ENCODE peak calls at places on chromosomes 11 and 22, in five cellular contexts. A, D, U, I and V are unnamed samples.

GRCh38 chr11:120337896-120338840 is 2.0 kb downstream of the ARHGEF12 start:
- DNase-seq in D (peak; percentile 32), U (no peak), I (peak; percentile 51), A (no peak), V (peak; percentile 40)

GRCh38 chr11:13098890-13099289 is 89.8 kb downstream of the RASSF10 start:
- DNase-seq in I (no peak), U (no peak), A (no peak), D (no peak), V (no peak)

GRCh38 chr11:60768202-60768601 is 11.5 kb downstream of the MS4A15 start:
- DNase-seq in I (no peak), A (no peak), U (no peak), D (no peak), V (no peak)

GRCh38 chr22:22392131-22392530 is 116.4 kb downstream of the ZNF280B start:
- DNase-seq in D (no peak), I (no peak), U (no peak), A (no peak), V (no peak)

GRCh38 chr11:132187814-132188213 is 817.4 kb downstream of the NTM start:
- DNase-seq in D (peak; percentile 17), A (peak; percentile 42), U (no peak), I (no peak), V (peak; percentile 6)

GRCh38 chr11:70271635-70271953 is 1.1 kb downstream of the PPFIA1 start:
- DNase-seq in A (no peak), I (no peak), U (no peak), D (no peak), V (no peak)

GRCh38 chr11:132080121-132080520 is 709.7 kb downstream of the NTM start:
- DNase-seq in A (no peak), I (no peak), U (no peak), D (no peak), V (no peak)

GRCh38 chr22:26602127-26602526 is 12.2 kb upstream of the TPST2 start:
- DNase-seq in U (no peak), D (no peak), A (no peak), I (no peak), V (no peak)

GRCh38 chr22:19394274-19395050 is 37.1 kb downstream of the HIRA start:
- DNase-seq in U (no peak), I (no peak), A (no peak), D (no peak), V (no peak)

GRCh38 chr11:92536895-92537294 is 312.3 kb downstream of the FAT3 start:
- DNase-seq in U (no peak), D (no peak), A (no peak), I (no peak), V (no peak)

GRCh38 chr11:45248501-45249011 is 37.6 kb downstream of the SYT13 start:
- DNase-seq in A (no peak), D (no peak), U (no peak), I (no peak), V (no peak)

GRCh38 chr22:30306629-30307016 is 17.3 kb upstream of the CASTOR1 start:
- DNase-seq in D (no peak), I (no peak), A (no peak), U (no peak), V (no peak)

GRCh38 chr11:129930743-129931142 is 35.4 kb upstream of the NFRKB start:
- DNase-seq in I (no peak), D (no peak), A (no peak), U (no peak), V (no peak)

GRCh38 chr11:113519989-113520613 is 44.9 kb upstream of the DRD2 start:
- DNase-seq in I (no peak), D (no peak), A (no peak), U (no peak), V (no peak)

GRCh38 chr11:36750349-36750748 is 152.3 kb upstream of the RAG2 start:
- DNase-seq in U (no peak), A (no peak), I (no peak), D (no peak), V (no peak)

GRCh38 chr22:32103648-32104326 is 55.3 kb downstream of the C22orf42 start:
- DNase-seq in U (no peak), I (peak; percentile 22), A (no peak), D (no peak), V (peak; percentile 21)

GRCh38 chr22:20866716-20867115 is 7.9 kb downstream of the SNAP29 start:
- DNase-seq in A (no peak), U (no peak), I (no peak), D (no peak), V (no peak)

GRCh38 chr11:45163956-45164575 is 17.6 kb downstream of the PRDM11 start:
- DNase-seq in A (peak; percentile 41), D (peak; percentile 25), U (no peak), I (no peak), V (no peak)

GRCh38 chr11:122069946-122070345 is 46.1 kb downstream of the BLID start:
- DNase-seq in D (peak; percentile 91), I (peak; percentile 92), A (peak; percentile 91), U (peak; percentile 57), V (peak; percentile 87)

GRCh38 chr11:14891143-14892035 is 642 bp downstream of the CYP2R1 start:
- DNase-seq in U (peak; percentile 92), I (peak; percentile 89), D (peak; percentile 92), A (peak; percentile 81), V (peak; percentile 91)

GRCh38 chr11:9972917-9973504 is 309.1 kb downstream of the SWAP70 start:
- DNase-seq in I (peak; percentile 75), U (no peak), A (no peak), D (peak; percentile 74), V (peak; percentile 85)

GRCh38 chr11:113006916-113007445 is 45.8 kb downstream of the NCAM1 start:
- DNase-seq in D (no peak), U (no peak), A (peak; percentile 22), I (no peak), V (peak; percentile 19)

GRCh38 chr22:30045001-30045887 is 35.0 kb upstream of the HORMAD2 start:
- DNase-seq in D (no peak), A (no peak), U (no peak), I (no peak), V (no peak)

GRCh38 chr22:40485813-40486610 is 115.6 kb downstream of the SGSM3 start:
- DNase-seq in I (peak; percentile 48), A (peak; percentile 79), D (peak; percentile 63), U (peak; percentile 80), V (peak; percentile 44)

GRCh38 chr11:45141631-45142030 is 4.8 kb upstream of the PRDM11 start:
- DNase-seq in D (no peak), A (no peak), I (no peak), U (no peak), V (no peak)

GRCh38 chr11:30392221-30392784 is 69.4 kb downstream of the ARL14EP start:
- DNase-seq in I (peak; percentile 0), U (no peak), A (no peak), D (peak; percentile 0), V (peak; percentile 1)

GRCh38 chr11:27673979-27674663 is 26.1 kb downstream of the BDNF start:
- DNase-seq in A (no peak), I (no peak), D (no peak), U (no peak), V (no peak)

GRCh38 chr11:79544324-79544723 is 103.5 kb upstream of the TENM4 start:
- DNase-seq in I (no peak), D (no peak), U (no peak), A (no peak), V (no peak)

GRCh38 chr11:12137005-12137690 is 26.8 kb downstream of the MICAL2 start:
- DNase-seq in D (no peak), A (no peak), U (no peak), I (no peak), V (no peak)

GRCh38 chr11:88552377-88553029 is 215.0 kb upstream of the CTSC start:
- DNase-seq in D (no peak), I (peak; percentile 43), U (no peak), A (no peak), V (peak; percentile 66)

GRCh38 chr11:79393362-79394043 is 47.3 kb downstream of the TENM4 start:
- DNase-seq in U (no peak), D (no peak), I (no peak), A (no peak), V (no peak)

GRCh38 chr11:17165247-17165890 is 42.4 kb downstream of the PIK3C2A start:
- DNase-seq in I (no peak), A (no peak), U (no peak), D (no peak), V (no peak)
- H3K4me3 ChIP-seq in I (no peak overlapping the region), A (no peak overlapping the region), U (no peak overlapping the region), D (no peak overlapping the region), V (no peak overlapping the region)

GRCh38 chr11:819129-819931 is 616 bp downstream of the PNPLA2 start:
- DNase-seq in D (peak; percentile 83), I (peak; percentile 80), U (peak; percentile 96), A (peak; percentile 47), V (peak; percentile 85)
- TF ChIP-seq CTCF in D (no peak), I (no peak), U (peak; percentile 15), A (no peak), V (no peak)

GRCh38 chr11:128343134-128343514 is 244.2 kb downstream of the ETS1 start:
- DNase-seq in A (no peak), U (no peak), D (no peak), I (no peak), V (no peak)

GRCh38 chr11:128342511-128343133 is 244.7 kb downstream of the ETS1 start:
- DNase-seq in U (peak; percentile 76), D (peak; percentile 76), A (peak; percentile 70), I (peak; percentile 40), V (peak; percentile 91)

GRCh38 chr11:128339721-128340271 is 247.6 kb downstream of the ETS1 start:
- DNase-seq in A (no peak), U (no peak), D (no peak), I (no peak), V (no peak)

GRCh38 chr11:128341767-128342318 is 245.5 kb downstream of the ETS1 start:
- DNase-seq in A (no peak), I (no peak), D (no peak), U (no peak), V (no peak)

DNA sequence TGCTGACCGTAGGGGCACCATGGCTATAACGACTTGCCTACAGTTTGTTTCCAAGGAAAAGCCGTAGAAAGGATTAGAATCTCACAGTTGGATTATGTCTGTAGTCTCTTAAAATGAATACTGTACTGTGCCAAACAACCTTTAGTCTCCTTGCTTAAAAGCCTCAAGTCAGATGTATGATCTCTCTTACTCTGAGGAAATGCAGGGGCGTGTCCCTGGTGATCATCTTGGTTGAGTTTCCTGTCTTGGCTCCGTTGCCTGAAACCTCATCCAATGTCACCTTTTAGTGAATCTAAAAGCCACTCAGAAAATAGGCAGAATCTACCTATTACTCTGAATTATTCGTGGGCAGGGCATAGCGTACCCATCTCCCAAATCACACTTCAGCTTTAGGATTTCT is 246.1 kb downstream of the ETS1 start:
- DNase-seq in I (no peak), U (no peak), A (no peak), D (no peak), V (no peak)
- H3K4me3 ChIP-seq in I (no peak overlapping the region), U (no peak overlapping the region), A (no peak overlapping the region), D (no peak overlapping the region), V (no peak overlapping the region)

DNA sequence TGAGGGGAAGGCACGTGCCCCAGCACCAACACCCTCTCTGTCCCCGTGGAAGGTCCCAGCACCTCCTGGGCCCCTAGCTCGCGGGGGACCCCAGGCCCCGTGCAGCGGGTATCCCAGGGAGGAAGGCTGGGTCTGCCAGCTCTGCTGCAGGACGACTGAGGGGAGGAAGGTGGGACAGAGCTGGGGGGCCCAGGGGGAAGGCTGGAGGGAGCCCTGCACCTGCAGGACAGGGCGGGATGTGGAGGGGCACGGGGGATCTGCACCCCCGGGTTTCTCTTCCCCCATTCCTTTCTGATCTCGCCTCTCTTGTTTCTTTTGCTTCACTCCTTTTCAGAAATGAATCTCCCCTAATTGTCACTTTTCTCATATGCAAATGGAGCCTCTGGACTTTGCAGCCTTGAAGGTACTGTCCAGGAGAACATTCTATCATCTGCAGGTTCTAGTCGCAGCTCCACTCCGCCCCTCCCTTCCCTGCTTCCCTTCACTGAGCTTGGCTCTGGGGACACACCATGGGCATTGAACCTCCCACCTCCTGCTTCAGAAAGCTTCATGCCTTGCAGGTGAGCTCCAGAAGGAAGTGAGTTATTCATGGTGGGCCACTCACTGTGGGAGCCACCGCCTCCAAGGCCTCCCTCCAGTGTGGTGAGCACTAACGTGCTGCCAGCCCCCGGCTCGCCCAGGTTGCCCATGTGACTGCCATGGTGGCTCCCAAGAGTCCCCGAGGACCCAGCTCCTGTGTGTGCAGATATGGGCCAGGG is 111.0 kb downstream of the ST3GAL4 start:
- DNase-seq in U (no peak), D (no peak), A (no peak), I (no peak), V (no peak)
- TF ChIP-seq CTCF in U (no peak), D (no peak), A (no peak), I (no peak), V (no peak)